ENCODE peak calls at places on chromosome 3, in nine cellular contexts. One of them, this sample, is unnamed.

GRCh38 chr3:30356901-30357753 is 249.3 kb upstream of the TGFBR2 start:
- DNase-seq in AG09309: no peak
- DNase-seq in gastrocnemius medialis: no peak
- DNase-seq in breast epithelium: no peak
- DNase-seq in astrocyte: peak; percentile 59
- DNase-seq in AG10803: no peak
- DNase-seq in kidney epithelial cell: no peak
- DNase-seq in fibroblast of villous mesenchyme: no peak
- DNase-seq in brain microvascular endothelial cell: no peak
- DNase-seq in this sample: peak; percentile 32

GRCh38 chr3:151410891-151411559 is 26.5 kb upstream of the P2RY12 start:
- DNase-seq in AG09309: no peak
- DNase-seq in gastrocnemius medialis: no peak
- DNase-seq in breast epithelium: no peak
- DNase-seq in astrocyte: peak; percentile 72
- DNase-seq in AG10803: peak; percentile 26
- DNase-seq in kidney epithelial cell: no peak
- DNase-seq in fibroblast of villous mesenchyme: peak; percentile 26
- DNase-seq in brain microvascular endothelial cell: peak; percentile 19
- DNase-seq in this sample: peak; percentile 40

GRCh38 chr3:139534992-139535879 is 4.3 kb downstream of the RBP1 start:
- DNase-seq in AG09309: no peak
- DNase-seq in gastrocnemius medialis: no peak
- DNase-seq in breast epithelium: peak; percentile 19
- DNase-seq in astrocyte: peak; percentile 92
- DNase-seq in AG10803: peak; percentile 11
- DNase-seq in kidney epithelial cell: no peak
- DNase-seq in fibroblast of villous mesenchyme: peak; percentile 73
- DNase-seq in brain microvascular endothelial cell: peak; percentile 92
- DNase-seq in this sample: no peak

GRCh38 chr3:177812492-177812891 is 615.2 kb upstream of the TBL1XR1 start:
- DNase-seq in AG09309: no peak
- DNase-seq in gastrocnemius medialis: no peak
- DNase-seq in breast epithelium: no peak
- DNase-seq in astrocyte: no peak
- DNase-seq in AG10803: no peak
- DNase-seq in kidney epithelial cell: no peak
- DNase-seq in fibroblast of villous mesenchyme: no peak
- DNase-seq in brain microvascular endothelial cell: no peak
- DNase-seq in this sample: no peak

GRCh38 chr3:47606171-47606570 is 27.5 kb upstream of the CSPG5 start:
- DNase-seq in AG09309: no peak
- DNase-seq in gastrocnemius medialis: no peak
- DNase-seq in breast epithelium: no peak
- DNase-seq in astrocyte: no peak
- DNase-seq in AG10803: no peak
- DNase-seq in kidney epithelial cell: no peak
- DNase-seq in fibroblast of villous mesenchyme: no peak
- DNase-seq in brain microvascular endothelial cell: no peak
- DNase-seq in this sample: no peak

GRCh38 chr3:146160964-146161724 is at the start of gene PLOD2:
- DNase-seq in AG09309: peak; percentile 75
- DNase-seq in gastrocnemius medialis: peak; percentile 14
- DNase-seq in breast epithelium: peak; percentile 21
- DNase-seq in astrocyte: peak; percentile 90
- DNase-seq in AG10803: peak; percentile 91
- DNase-seq in kidney epithelial cell: no peak
- DNase-seq in fibroblast of villous mesenchyme: peak; percentile 95
- DNase-seq in brain microvascular endothelial cell: peak; percentile 85
- DNase-seq in this sample: peak; percentile 85

GRCh38 chr3:25713316-25713967 is 48.7 kb upstream of the TOP2B start:
- DNase-seq in AG09309: peak; percentile 1
- DNase-seq in gastrocnemius medialis: no peak
- DNase-seq in breast epithelium: peak; percentile 23
- DNase-seq in astrocyte: no peak
- DNase-seq in AG10803: peak; percentile 3
- DNase-seq in kidney epithelial cell: no peak
- DNase-seq in fibroblast of villous mesenchyme: no peak
- DNase-seq in brain microvascular endothelial cell: no peak
- DNase-seq in this sample: no peak

GRCh38 chr3:188507244-188507720 is 353.3 kb downstream of the LPP start:
- DNase-seq in AG09309: peak; percentile 91
- DNase-seq in gastrocnemius medialis: no peak
- DNase-seq in breast epithelium: no peak
- DNase-seq in astrocyte: peak; percentile 98
- DNase-seq in AG10803: peak; percentile 95
- DNase-seq in kidney epithelial cell: peak; percentile 70
- DNase-seq in fibroblast of villous mesenchyme: peak; percentile 95
- DNase-seq in brain microvascular endothelial cell: peak; percentile 89
- DNase-seq in this sample: peak; percentile 81

GRCh38 chr3:98662699-98663098 is 69.3 kb upstream of the CPOX start:
- DNase-seq in AG09309: no peak
- DNase-seq in gastrocnemius medialis: no peak
- DNase-seq in breast epithelium: no peak
- DNase-seq in astrocyte: no peak
- DNase-seq in AG10803: no peak
- DNase-seq in kidney epithelial cell: no peak
- DNase-seq in fibroblast of villous mesenchyme: no peak
- DNase-seq in brain microvascular endothelial cell: no peak
- DNase-seq in this sample: no peak

GRCh38 chr3:65879372-65879771 is 159.3 kb downstream of the MAGI1 start:
- DNase-seq in AG09309: no peak
- DNase-seq in gastrocnemius medialis: no peak
- DNase-seq in breast epithelium: no peak
- DNase-seq in astrocyte: no peak
- DNase-seq in AG10803: no peak
- DNase-seq in kidney epithelial cell: no peak
- DNase-seq in fibroblast of villous mesenchyme: no peak
- DNase-seq in brain microvascular endothelial cell: no peak
- DNase-seq in this sample: no peak

GRCh38 chr3:195062866-195063540 is 208.0 kb downstream of the XXYLT1 start:
- DNase-seq in AG09309: no peak
- DNase-seq in gastrocnemius medialis: no peak
- DNase-seq in breast epithelium: no peak
- DNase-seq in astrocyte: no peak
- DNase-seq in AG10803: no peak
- DNase-seq in kidney epithelial cell: no peak
- DNase-seq in fibroblast of villous mesenchyme: no peak
- DNase-seq in brain microvascular endothelial cell: no peak
- DNase-seq in this sample: no peak

GRCh38 chr3:190064112-190064511 is 56.6 kb downstream of the P3H2 start:
- DNase-seq in AG09309: peak; percentile 75
- DNase-seq in gastrocnemius medialis: no peak
- DNase-seq in breast epithelium: no peak
- DNase-seq in astrocyte: peak; percentile 94
- DNase-seq in AG10803: peak; percentile 88
- DNase-seq in kidney epithelial cell: peak; percentile 75
- DNase-seq in fibroblast of villous mesenchyme: peak; percentile 89
- DNase-seq in brain microvascular endothelial cell: peak; percentile 89
- DNase-seq in this sample: peak; percentile 93

DNA sequence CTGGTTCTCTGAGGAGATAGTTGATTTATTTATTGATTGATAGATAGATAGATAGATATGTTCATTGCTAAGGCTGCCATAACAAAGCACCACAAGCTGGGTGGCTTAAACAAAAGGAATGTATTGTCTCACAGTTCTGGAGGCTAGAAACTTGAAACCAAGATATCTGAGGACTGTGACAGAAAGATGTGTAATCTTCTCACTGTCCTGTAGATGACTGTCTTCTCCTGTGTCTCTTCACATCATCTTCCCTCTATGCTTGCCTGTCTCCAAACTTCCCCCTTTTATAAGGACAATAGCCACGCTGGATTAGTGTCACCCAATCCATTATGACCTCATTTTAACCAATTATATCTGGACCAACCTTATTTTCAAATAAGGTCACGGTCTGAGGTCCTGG is 41.0 kb downstream of the GNB4 start:
- DNase-seq in AG09309: no peak
- DNase-seq in gastrocnemius medialis: no peak
- DNase-seq in breast epithelium: no peak
- DNase-seq in astrocyte: peak; percentile 10
- DNase-seq in AG10803: peak; percentile 31
- DNase-seq in kidney epithelial cell: no peak
- DNase-seq in fibroblast of villous mesenchyme: no peak
- DNase-seq in brain microvascular endothelial cell: peak; percentile 25
- DNase-seq in this sample: peak; percentile 60
- TF ChIP-seq CTCF in AG09309: peak; percentile 21
- TF ChIP-seq CTCF in gastrocnemius medialis: no peak
- TF ChIP-seq CTCF in breast epithelium: no peak
- TF ChIP-seq CTCF in astrocyte: no peak
- TF ChIP-seq CTCF in AG10803: peak; percentile 9
- TF ChIP-seq CTCF in kidney epithelial cell: no peak
- TF ChIP-seq CTCF in fibroblast of villous mesenchyme: no peak
- TF ChIP-seq CTCF in brain microvascular endothelial cell: peak; percentile 12
- TF ChIP-seq CTCF in this sample: peak; percentile 47

GRCh38 chr3:19147905-19148767 is at the start of gene KCNH8:
- DNase-seq in AG09309: no peak
- DNase-seq in gastrocnemius medialis: no peak
- DNase-seq in breast epithelium: peak; percentile 60
- DNase-seq in astrocyte: no peak
- DNase-seq in AG10803: no peak
- DNase-seq in kidney epithelial cell: no peak
- DNase-seq in fibroblast of villous mesenchyme: no peak
- DNase-seq in brain microvascular endothelial cell: no peak
- DNase-seq in this sample: no peak
- TF ChIP-seq CTCF in AG09309: no peak
- TF ChIP-seq CTCF in gastrocnemius medialis: no peak
- TF ChIP-seq CTCF in breast epithelium: no peak
- TF ChIP-seq CTCF in astrocyte: no peak
- TF ChIP-seq CTCF in AG10803: no peak
- TF ChIP-seq CTCF in kidney epithelial cell: no peak
- TF ChIP-seq CTCF in fibroblast of villous mesenchyme: no peak
- TF ChIP-seq CTCF in brain microvascular endothelial cell: no peak
- TF ChIP-seq CTCF in this sample: no peak

GRCh38 chr3:42184622-42185010 is 81.4 kb downstream of the CCK start:
- DNase-seq in AG09309: no peak
- DNase-seq in gastrocnemius medialis: no peak
- DNase-seq in breast epithelium: no peak
- DNase-seq in astrocyte: no peak
- DNase-seq in AG10803: no peak
- DNase-seq in kidney epithelial cell: no peak
- DNase-seq in fibroblast of villous mesenchyme: no peak
- DNase-seq in brain microvascular endothelial cell: no peak
- DNase-seq in this sample: no peak
- TF ChIP-seq CTCF in AG09309: no peak
- TF ChIP-seq CTCF in gastrocnemius medialis: no peak
- TF ChIP-seq CTCF in breast epithelium: no peak
- TF ChIP-seq CTCF in astrocyte: no peak
- TF ChIP-seq CTCF in AG10803: no peak
- TF ChIP-seq CTCF in kidney epithelial cell: no peak
- TF ChIP-seq CTCF in fibroblast of villous mesenchyme: no peak
- TF ChIP-seq CTCF in brain microvascular endothelial cell: no peak
- TF ChIP-seq CTCF in this sample: no peak

DNA sequence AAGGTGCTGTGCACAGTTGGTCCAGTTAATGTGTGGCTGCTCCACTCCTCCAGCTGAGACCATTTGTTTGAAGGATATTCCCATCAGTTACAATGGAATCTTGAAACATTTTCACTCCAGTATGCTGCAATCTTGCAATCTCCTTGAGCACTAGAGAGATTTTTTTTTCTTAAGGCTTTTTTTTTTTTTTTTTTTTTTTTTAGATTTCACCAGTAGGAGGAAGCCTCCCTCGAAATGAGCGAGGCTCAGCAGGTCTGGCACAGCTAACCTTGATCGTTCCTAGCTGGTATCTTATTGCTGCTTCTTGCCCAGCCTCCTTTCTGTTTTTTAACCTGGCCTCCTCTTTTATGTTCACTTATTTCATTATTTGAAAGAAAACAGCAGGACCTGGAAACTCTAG is 48.1 kb downstream of the RAP2B start:
- DNase-seq in AG09309: no peak
- DNase-seq in gastrocnemius medialis: no peak
- DNase-seq in breast epithelium: no peak
- DNase-seq in astrocyte: no peak
- DNase-seq in AG10803: peak; percentile 58
- DNase-seq in kidney epithelial cell: no peak
- DNase-seq in fibroblast of villous mesenchyme: peak; percentile 27
- DNase-seq in brain microvascular endothelial cell: no peak
- DNase-seq in this sample: peak; percentile 30
- TF ChIP-seq CTCF in AG09309: peak; percentile 12
- TF ChIP-seq CTCF in gastrocnemius medialis: no peak
- TF ChIP-seq CTCF in breast epithelium: no peak
- TF ChIP-seq CTCF in astrocyte: no peak
- TF ChIP-seq CTCF in AG10803: peak; percentile 32
- TF ChIP-seq CTCF in kidney epithelial cell: no peak
- TF ChIP-seq CTCF in fibroblast of villous mesenchyme: peak; percentile 16
- TF ChIP-seq CTCF in brain microvascular endothelial cell: no peak
- TF ChIP-seq CTCF in this sample: peak; percentile 50

DNA sequence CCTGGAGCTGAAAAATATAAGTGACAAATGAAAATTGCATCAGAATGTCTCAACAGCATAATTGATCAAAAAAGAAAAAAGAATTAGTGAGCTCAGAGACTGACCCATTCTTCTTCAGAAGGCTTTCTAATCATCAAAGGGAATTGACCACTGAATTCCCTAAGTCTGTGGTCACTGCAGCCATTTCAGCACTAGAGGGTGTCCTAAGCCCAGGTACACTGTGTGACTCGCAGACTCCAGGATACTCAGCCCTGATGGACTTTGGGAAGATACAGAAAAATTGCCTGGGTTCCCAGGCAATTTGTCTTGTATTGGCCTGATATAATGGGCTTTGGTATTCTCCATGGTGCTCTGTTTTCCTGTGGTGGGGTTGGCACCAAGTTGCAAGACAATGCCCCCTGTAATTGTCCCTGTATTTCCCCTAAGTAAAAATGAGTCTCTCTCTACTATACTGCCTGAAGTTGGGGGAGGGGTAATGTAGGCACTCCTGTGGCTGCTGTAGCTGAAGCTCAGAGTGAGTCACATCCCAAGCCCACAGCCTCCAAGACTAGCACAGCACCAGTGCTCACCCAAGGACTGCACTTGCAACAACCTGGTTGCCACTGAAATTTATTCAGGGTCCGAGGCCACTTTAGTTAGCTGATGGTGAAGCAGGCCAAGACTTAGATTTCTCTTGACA is 256.0 kb upstream of the STAC start:
- DNase-seq in AG09309: peak; percentile 3
- DNase-seq in gastrocnemius medialis: no peak
- DNase-seq in breast epithelium: no peak
- DNase-seq in astrocyte: peak; percentile 63
- DNase-seq in AG10803: peak; percentile 69
- DNase-seq in kidney epithelial cell: peak; percentile 21
- DNase-seq in fibroblast of villous mesenchyme: peak; percentile 35
- DNase-seq in brain microvascular endothelial cell: peak; percentile 63
- DNase-seq in this sample: no peak
- TF ChIP-seq CTCF in AG09309: peak; percentile 77
- TF ChIP-seq CTCF in gastrocnemius medialis: no peak
- TF ChIP-seq CTCF in breast epithelium: no peak
- TF ChIP-seq CTCF in astrocyte: peak; percentile 90
- TF ChIP-seq CTCF in AG10803: peak; percentile 94
- TF ChIP-seq CTCF in kidney epithelial cell: peak; percentile 70
- TF ChIP-seq CTCF in fibroblast of villous mesenchyme: peak; percentile 51
- TF ChIP-seq CTCF in brain microvascular endothelial cell: peak; percentile 85
- TF ChIP-seq CTCF in this sample: no peak

GRCh38 chr3:23840521-23840920 is 34.8 kb downstream of the UBE2E1 start:
- DNase-seq in AG09309: no peak
- DNase-seq in gastrocnemius medialis: no peak
- DNase-seq in breast epithelium: no peak
- DNase-seq in astrocyte: no peak
- DNase-seq in AG10803: no peak
- DNase-seq in kidney epithelial cell: no peak
- DNase-seq in fibroblast of villous mesenchyme: no peak
- DNase-seq in brain microvascular endothelial cell: no peak
- DNase-seq in this sample: no peak

GRCh38 chr3:23845817-23846216 is 40.1 kb downstream of the UBE2E1 start:
- DNase-seq in AG09309: no peak
- DNase-seq in gastrocnemius medialis: no peak
- DNase-seq in breast epithelium: no peak
- DNase-seq in astrocyte: no peak
- DNase-seq in AG10803: no peak
- DNase-seq in kidney epithelial cell: no peak
- DNase-seq in fibroblast of villous mesenchyme: no peak
- DNase-seq in brain microvascular endothelial cell: no peak
- DNase-seq in this sample: no peak

GRCh38 chr3:23845361-23845760 is 39.6 kb downstream of the UBE2E1 start:
- DNase-seq in AG09309: no peak
- DNase-seq in gastrocnemius medialis: no peak
- DNase-seq in breast epithelium: no peak
- DNase-seq in astrocyte: no peak
- DNase-seq in AG10803: no peak
- DNase-seq in kidney epithelial cell: no peak
- DNase-seq in fibroblast of villous mesenchyme: no peak
- DNase-seq in brain microvascular endothelial cell: no peak
- DNase-seq in this sample: no peak
- TF ChIP-seq CTCF in AG09309: no peak
- TF ChIP-seq CTCF in gastrocnemius medialis: no peak
- TF ChIP-seq CTCF in breast epithelium: no peak
- TF ChIP-seq CTCF in astrocyte: no peak
- TF ChIP-seq CTCF in AG10803: no peak
- TF ChIP-seq CTCF in kidney epithelial cell: no peak
- TF ChIP-seq CTCF in fibroblast of villous mesenchyme: no peak
- TF ChIP-seq CTCF in brain microvascular endothelial cell: no peak
- TF ChIP-seq CTCF in this sample: no peak